ENCODE peak calls at places on chromosomes 11 and 22, in six cellular contexts. C is K562; K is keratinocyte; G is CD8-positive, alpha-beta T cell; V is esophagus squamous epithelium; S is cardiac muscle cell. J is an unnamed sample.

GRCh38 chr11:130585545-130585944 is 137.1 kb downstream of the ADAMTS15 start:
- DNase-seq in C (no peak), K (no peak), G (no peak), V (no peak), S (no peak), J (peak; percentile 49)

GRCh38 chr11:31964181-31964580 is 126.7 kb upstream of the RCN1 start:
- DNase-seq in C (no peak), K (no peak), G (no peak), V (no peak), S (no peak), J (no peak)

GRCh38 chr11:66277475-66278391 is at the start of gene CNIH2:
- DNase-seq in C (peak; percentile 80), K (no peak), G (peak; percentile 32), V (no peak), S (peak; percentile 67), J (no peak)

GRCh38 chr11:120525285-120526085 is 13.9 kb downstream of the GRIK4 start:
- DNase-seq in C (no peak), K (no peak), G (no peak), V (no peak), S (no peak), J (no peak)

GRCh38 chr22:29226246-29226981 is 20.7 kb downstream of the EMID1 start:
- DNase-seq in C (no peak), K (no peak), G (no peak), V (no peak), S (no peak), J (no peak)

GRCh38 chr11:111476366-111476765 is 35.8 kb downstream of the BTG4 start:
- DNase-seq in C (no peak), K (no peak), G (no peak), V (no peak), S (no peak), J (peak; percentile 44)

GRCh38 chr11:95877288-95877687 is 46.6 kb downstream of the MTMR2 start:
- DNase-seq in C (no peak), K (peak; percentile 46), G (no peak), V (no peak), S (no peak), J (peak; percentile 90)

GRCh38 chr22:50305393-50305657 is 2.1 kb downstream of the PLXNB2 start:
- DNase-seq in C (no peak), K (no peak), G (no peak), V (no peak), S (no peak), J (no peak)

GRCh38 chr22:21951931-21952465 is 650 bp downstream of the PPM1F start:
- DNase-seq in C (no peak), K (no peak), G (no peak), V (no peak), S (peak; percentile 66), J (peak; percentile 29)

GRCh38 chr22:19579880-19580279 is 55.7 kb upstream of the CLDN5 start:
- DNase-seq in C (peak; percentile 67), K (no peak), G (peak; percentile 3), V (no peak), S (no peak), J (no peak)

GRCh38 chr22:44519895-44520294 is 21.9 kb upstream of the RTL6 start:
- DNase-seq in C (no peak), K (no peak), G (no peak), V (no peak), S (peak; percentile 75), J (no peak)

GRCh38 chr11:127564803-127565202 is 564.2 kb upstream of the KIRREL3 start:
- DNase-seq in C (no peak), K (no peak), G (no peak), V (no peak), S (no peak), J (no peak)

GRCh38 chr11:75133976-75134375 is 16.9 kb upstream of the SLCO2B1 start:
- DNase-seq in C (no peak), K (no peak), G (no peak), V (no peak), S (no peak), J (no peak)

GRCh38 chr22:25389541-25389919 is 170.1 kb downstream of the CRYBB2 start:
- DNase-seq in C (no peak), K (no peak), G (no peak), V (no peak), S (no peak), J (no peak)

GRCh38 chr22:50146440-50147228 is 23.9 kb upstream of the PANX2 start:
- DNase-seq in C (peak; percentile 63), K (peak; percentile 30), G (no peak), V (no peak), S (peak; percentile 58), J (peak; percentile 55)

GRCh38 chr22:44535362-44536095 is 37.5 kb upstream of the RTL6 start:
- DNase-seq in C (no peak), K (no peak), G (no peak), V (no peak), S (no peak), J (no peak)

GRCh38 chr11:77705195-77705876 is 67.7 kb upstream of the CLNS1A start:
- DNase-seq in C (peak; percentile 37), K (peak; percentile 4), G (no peak), V (no peak), S (no peak), J (peak; percentile 82)

GRCh38 chr22:22787805-22788459 is 99.7 kb upstream of the IGLL5 start:
- DNase-seq in C (peak; percentile 100), K (no peak), G (peak; percentile 63), V (no peak), S (no peak), J (peak; percentile 29)

GRCh38 chr11:88410056-88410455 is 72.5 kb upstream of the CTSC start:
- DNase-seq in C (no peak), K (peak; percentile 35), G (no peak), V (no peak), S (no peak), J (peak; percentile 53)

GRCh38 chr11:88414385-88414861 is 76.9 kb upstream of the CTSC start:
- DNase-seq in C (no peak), K (no peak), G (no peak), V (no peak), S (peak; percentile 78), J (peak; percentile 50)

GRCh38 chr11:88411265-88411664 is 73.7 kb upstream of the CTSC start:
- DNase-seq in C (no peak), K (peak; percentile 72), G (no peak), V (no peak), S (no peak), J (peak; percentile 91)

GRCh38 chr11:88406871-88407270 is 69.3 kb upstream of the CTSC start:
- DNase-seq in C (no peak), K (no peak), G (no peak), V (no peak), S (no peak), J (no peak)

DNA sequence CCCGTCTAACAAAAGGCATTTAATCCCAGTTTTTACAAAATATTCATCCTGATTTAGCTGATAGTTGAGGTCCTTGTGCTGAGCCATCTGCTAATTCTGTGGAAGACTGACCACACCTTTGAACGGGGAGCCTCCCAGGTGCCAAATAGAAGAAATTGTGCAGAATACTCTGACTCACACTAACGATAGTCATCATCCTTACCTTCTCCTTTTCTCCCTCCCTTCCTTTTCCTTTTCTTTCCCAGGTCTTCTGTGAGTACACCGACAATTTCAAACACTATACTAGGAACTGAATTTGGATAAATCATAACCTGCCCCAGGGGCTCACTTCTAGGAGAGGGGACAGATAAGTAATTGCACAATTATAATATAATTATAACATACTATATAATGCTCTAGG is 73.1 kb upstream of the CTSC start:
- DNase-seq in C (no peak), K (peak; percentile 78), G (no peak), V (no peak), S (no peak), J (peak; percentile 93)
- H3K4me3 ChIP-seq in C (no peak overlapping the region), K (no peak overlapping the region), G (no peak overlapping the region), V (no peak overlapping the region), S (no peak overlapping the region), J (no peak overlapping the region)

GRCh38 chr11:122131126-122131525 is 15.1 kb upstream of the BLID start:
- DNase-seq in C (no peak), K (no peak), G (no peak), V (no peak), S (no peak), J (no peak)
- H3K4me3 ChIP-seq in C (no peak overlapping the region), K (no peak overlapping the region), G (no peak overlapping the region), V (no peak overlapping the region), S (no peak overlapping the region), J (no peak overlapping the region)

GRCh38 chr11:46338988-46339666 is 8.1 kb upstream of the DGKZ start:
- DNase-seq in C (no peak), K (no peak), G (no peak), V (no peak), S (peak; percentile 73), J (no peak)
- H3K4me3 ChIP-seq in C (no peak overlapping the region), K (no peak overlapping the region), G (no peak overlapping the region), V (peak overlapping the region; percentile 34), S (no peak overlapping the region), J (no peak overlapping the region)

GRCh38 chr11:57214494-57214893 is 22.6 kb downstream of the APLNR start:
- DNase-seq in C (no peak), K (no peak), G (no peak), V (no peak), S (peak; percentile 35), J (peak; percentile 67)
- H3K4me3 ChIP-seq in C (no peak overlapping the region), K (no peak overlapping the region), G (no peak overlapping the region), V (no peak overlapping the region), S (no peak overlapping the region), J (no peak overlapping the region)

GRCh38 chr11:76664578-76665061 is 5.9 kb downstream of the LRRC32 start:
- DNase-seq in C (peak; percentile 73), K (no peak), G (no peak), V (no peak), S (no peak), J (no peak)

GRCh38 chr11:76663461-76663760 is 7.1 kb downstream of the LRRC32 start:
- DNase-seq in C (no peak), K (no peak), G (no peak), V (no peak), S (no peak), J (no peak)

GRCh38 chr11:76665172-76665571 is 5.4 kb downstream of the LRRC32 start:
- DNase-seq in C (no peak), K (no peak), G (no peak), V (no peak), S (no peak), J (no peak)

GRCh38 chr11:76662656-76663460 is 7.7 kb downstream of the LRRC32 start:
- DNase-seq in C (no peak), K (no peak), G (no peak), V (no peak), S (no peak), J (no peak)

DNA sequence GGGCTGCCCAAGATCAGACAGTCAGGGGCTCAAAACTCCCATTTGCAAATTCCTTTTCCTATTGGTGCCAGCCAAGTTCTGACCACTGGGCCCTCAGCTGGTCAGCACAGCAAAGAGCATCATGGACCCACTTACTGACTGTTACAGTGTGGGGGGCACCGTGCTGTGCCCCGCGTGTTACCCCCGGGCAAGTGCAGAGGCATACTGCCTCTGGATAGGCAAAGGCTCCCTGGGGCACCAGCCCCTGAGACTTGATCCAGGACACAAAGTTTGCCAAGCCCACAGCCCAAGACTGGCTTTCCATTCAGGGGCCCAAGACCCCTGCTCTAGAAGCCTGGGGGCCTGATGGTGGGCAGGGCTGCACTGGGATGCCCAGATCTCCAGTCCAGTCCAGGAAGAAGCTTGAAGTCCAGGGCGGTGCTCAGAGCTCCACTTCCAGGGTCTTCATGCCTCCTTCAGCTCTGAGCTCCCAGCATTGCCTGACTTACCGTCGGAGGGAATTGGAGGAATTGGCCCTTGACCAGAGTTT is 6.6 kb downstream of the LRRC32 start:
- DNase-seq in C (no peak), K (no peak), G (no peak), V (no peak), S (no peak), J (no peak)
- H3K4me3 ChIP-seq in C (no peak overlapping the region), K (no peak overlapping the region), G (no peak overlapping the region), V (no peak overlapping the region), S (no peak overlapping the region), J (no peak overlapping the region)

J was measured in bronchial epithelial cell.